ENCODE peak calls at places on chromosomes 13 and 19, in nine cellular contexts. One of them, this sample, is unnamed.

GRCh38 chr13:58712191-58712590 is 1080.6 kb downstream of the PCDH17 start:
- DNase-seq in effector memory CD4-positive, alpha-beta T cell: no peak
- DNase-seq in mesenteric fat pad: no peak
- DNase-seq in transverse colon: no peak
- DNase-seq in stimulated activated CD4-positive, alpha-beta T cell treated with anti-CD3 and anti-CD28 coated beads, TNF-alpha, amount 100 ng/mL, for 1 hour: no peak
- DNase-seq in omental fat pad: no peak
- DNase-seq in SK-N-SH: no peak
- DNase-seq in hypothalamus: no peak
- DNase-seq in heart right ventricle: no peak
- DNase-seq in this sample: no peak

GRCh38 chr13:113918981-113919646 is 54.8 kb downstream of the C13orf46 start:
- DNase-seq in heart right ventricle: no peak
- DNase-seq in hypothalamus: no peak
- DNase-seq in omental fat pad: no peak
- DNase-seq in mesenteric fat pad: peak; percentile 79
- DNase-seq in SK-N-SH: no peak
- DNase-seq in effector memory CD4-positive, alpha-beta T cell: no peak
- DNase-seq in transverse colon: no peak
- DNase-seq in stimulated activated CD4-positive, alpha-beta T cell treated with anti-CD3 and anti-CD28 coated beads, TNF-alpha, amount 100 ng/mL, for 1 hour: no peak
- DNase-seq in this sample: peak; percentile 68

GRCh38 chr19:50003810-50004419 is 21.3 kb downstream of the VRK3 start:
- DNase-seq in hypothalamus: no peak
- DNase-seq in omental fat pad: no peak
- DNase-seq in heart right ventricle: peak; percentile 16
- DNase-seq in mesenteric fat pad: no peak
- DNase-seq in SK-N-SH: no peak
- DNase-seq in stimulated activated CD4-positive, alpha-beta T cell treated with anti-CD3 and anti-CD28 coated beads, TNF-alpha, amount 100 ng/mL, for 1 hour: no peak
- DNase-seq in transverse colon: peak; percentile 15
- DNase-seq in effector memory CD4-positive, alpha-beta T cell: no peak
- DNase-seq in this sample: no peak

GRCh38 chr19:18477974-18478373 is 40.0 kb upstream of the ISYNA1 start:
- DNase-seq in stimulated activated CD4-positive, alpha-beta T cell treated with anti-CD3 and anti-CD28 coated beads, TNF-alpha, amount 100 ng/mL, for 1 hour: no peak
- DNase-seq in omental fat pad: no peak
- DNase-seq in mesenteric fat pad: no peak
- DNase-seq in transverse colon: no peak
- DNase-seq in heart right ventricle: no peak
- DNase-seq in effector memory CD4-positive, alpha-beta T cell: no peak
- DNase-seq in hypothalamus: no peak
- DNase-seq in SK-N-SH: no peak
- DNase-seq in this sample: no peak

GRCh38 chr13:87907202-87907601 is 236.0 kb downstream of the SLITRK5 start:
- DNase-seq in omental fat pad: no peak
- DNase-seq in effector memory CD4-positive, alpha-beta T cell: no peak
- DNase-seq in heart right ventricle: no peak
- DNase-seq in SK-N-SH: no peak
- DNase-seq in hypothalamus: no peak
- DNase-seq in stimulated activated CD4-positive, alpha-beta T cell treated with anti-CD3 and anti-CD28 coated beads, TNF-alpha, amount 100 ng/mL, for 1 hour: no peak
- DNase-seq in mesenteric fat pad: no peak
- DNase-seq in transverse colon: no peak
- DNase-seq in this sample: no peak

GRCh38 chr19:46862974-46863632 is 2.3 kb downstream of the ARHGAP35 start:
- DNase-seq in SK-N-SH: no peak
- DNase-seq in transverse colon: no peak
- DNase-seq in omental fat pad: no peak
- DNase-seq in effector memory CD4-positive, alpha-beta T cell: no peak
- DNase-seq in hypothalamus: no peak
- DNase-seq in mesenteric fat pad: peak; percentile 20
- DNase-seq in stimulated activated CD4-positive, alpha-beta T cell treated with anti-CD3 and anti-CD28 coated beads, TNF-alpha, amount 100 ng/mL, for 1 hour: no peak
- DNase-seq in heart right ventricle: no peak
- DNase-seq in this sample: no peak

GRCh38 chr13:95258619-95259194 is 42.5 kb downstream of the ABCC4 start:
- DNase-seq in effector memory CD4-positive, alpha-beta T cell: no peak
- DNase-seq in SK-N-SH: no peak
- DNase-seq in omental fat pad: no peak
- DNase-seq in heart right ventricle: no peak
- DNase-seq in transverse colon: no peak
- DNase-seq in hypothalamus: no peak
- DNase-seq in mesenteric fat pad: no peak
- DNase-seq in stimulated activated CD4-positive, alpha-beta T cell treated with anti-CD3 and anti-CD28 coated beads, TNF-alpha, amount 100 ng/mL, for 1 hour: no peak
- DNase-seq in this sample: no peak

GRCh38 chr19:17796013-17796837 is 1.3 kb downstream of the B3GNT3 start:
- DNase-seq in heart right ventricle: no peak
- DNase-seq in mesenteric fat pad: no peak
- DNase-seq in effector memory CD4-positive, alpha-beta T cell: no peak
- DNase-seq in omental fat pad: no peak
- DNase-seq in SK-N-SH: no peak
- DNase-seq in transverse colon: peak; percentile 87
- DNase-seq in stimulated activated CD4-positive, alpha-beta T cell treated with anti-CD3 and anti-CD28 coated beads, TNF-alpha, amount 100 ng/mL, for 1 hour: no peak
- DNase-seq in hypothalamus: no peak
- DNase-seq in this sample: no peak

GRCh38 chr13:104987621-104988020 is 1547.8 kb downstream of the EFNB2 start:
- DNase-seq in SK-N-SH: no peak
- DNase-seq in omental fat pad: no peak
- DNase-seq in mesenteric fat pad: no peak
- DNase-seq in effector memory CD4-positive, alpha-beta T cell: no peak
- DNase-seq in stimulated activated CD4-positive, alpha-beta T cell treated with anti-CD3 and anti-CD28 coated beads, TNF-alpha, amount 100 ng/mL, for 1 hour: no peak
- DNase-seq in transverse colon: no peak
- DNase-seq in heart right ventricle: no peak
- DNase-seq in hypothalamus: no peak
- DNase-seq in this sample: no peak

GRCh38 chr19:56690668-56691067 is 19.1 kb upstream of the ZNF835 start:
- DNase-seq in transverse colon: no peak
- DNase-seq in heart right ventricle: no peak
- DNase-seq in mesenteric fat pad: no peak
- DNase-seq in effector memory CD4-positive, alpha-beta T cell: no peak
- DNase-seq in SK-N-SH: no peak
- DNase-seq in omental fat pad: no peak
- DNase-seq in stimulated activated CD4-positive, alpha-beta T cell treated with anti-CD3 and anti-CD28 coated beads, TNF-alpha, amount 100 ng/mL, for 1 hour: no peak
- DNase-seq in hypothalamus: no peak
- DNase-seq in this sample: no peak

GRCh38 chr13:27774169-27774568 is 18.1 kb upstream of the GSX1 start:
- DNase-seq in mesenteric fat pad: no peak
- DNase-seq in heart right ventricle: no peak
- DNase-seq in SK-N-SH: no peak
- DNase-seq in omental fat pad: no peak
- DNase-seq in transverse colon: no peak
- DNase-seq in hypothalamus: no peak
- DNase-seq in stimulated activated CD4-positive, alpha-beta T cell treated with anti-CD3 and anti-CD28 coated beads, TNF-alpha, amount 100 ng/mL, for 1 hour: no peak
- DNase-seq in effector memory CD4-positive, alpha-beta T cell: no peak
- DNase-seq in this sample: no peak

GRCh38 chr13:78430166-78430791 is 173.1 kb downstream of the POU4F1 start:
- DNase-seq in SK-N-SH: no peak
- DNase-seq in effector memory CD4-positive, alpha-beta T cell: no peak
- DNase-seq in transverse colon: no peak
- DNase-seq in stimulated activated CD4-positive, alpha-beta T cell treated with anti-CD3 and anti-CD28 coated beads, TNF-alpha, amount 100 ng/mL, for 1 hour: no peak
- DNase-seq in hypothalamus: no peak
- DNase-seq in heart right ventricle: no peak
- DNase-seq in mesenteric fat pad: no peak
- DNase-seq in omental fat pad: no peak
- DNase-seq in this sample: no peak

GRCh38 chr19:29294343-29294811 is 81.4 kb upstream of the UQCRFS1 start:
- DNase-seq in stimulated activated CD4-positive, alpha-beta T cell treated with anti-CD3 and anti-CD28 coated beads, TNF-alpha, amount 100 ng/mL, for 1 hour: no peak
- DNase-seq in omental fat pad: no peak
- DNase-seq in heart right ventricle: no peak
- DNase-seq in transverse colon: no peak
- DNase-seq in effector memory CD4-positive, alpha-beta T cell: no peak
- DNase-seq in SK-N-SH: no peak
- DNase-seq in hypothalamus: no peak
- DNase-seq in mesenteric fat pad: no peak
- DNase-seq in this sample: no peak

GRCh38 chr13:49869514-49869913 is 66.6 kb downstream of the SPRYD7 start:
- DNase-seq in heart right ventricle: no peak
- DNase-seq in omental fat pad: no peak
- DNase-seq in SK-N-SH: peak; percentile 43
- DNase-seq in mesenteric fat pad: no peak
- DNase-seq in stimulated activated CD4-positive, alpha-beta T cell treated with anti-CD3 and anti-CD28 coated beads, TNF-alpha, amount 100 ng/mL, for 1 hour: no peak
- DNase-seq in effector memory CD4-positive, alpha-beta T cell: no peak
- DNase-seq in hypothalamus: no peak
- DNase-seq in transverse colon: no peak
- DNase-seq in this sample: no peak

GRCh38 chr19:22784051-22784450 is at the start of gene ZNF99:
- DNase-seq in heart right ventricle: peak; percentile 87
- DNase-seq in hypothalamus: peak; percentile 54
- DNase-seq in transverse colon: no peak
- DNase-seq in SK-N-SH: no peak
- DNase-seq in effector memory CD4-positive, alpha-beta T cell: no peak
- DNase-seq in stimulated activated CD4-positive, alpha-beta T cell treated with anti-CD3 and anti-CD28 coated beads, TNF-alpha, amount 100 ng/mL, for 1 hour: no peak
- DNase-seq in mesenteric fat pad: no peak
- DNase-seq in omental fat pad: peak; percentile 42
- DNase-seq in this sample: no peak

GRCh38 chr13:21240586-21240985 is 64.1 kb downstream of the MRPL57 start:
- DNase-seq in omental fat pad: no peak
- DNase-seq in transverse colon: no peak
- DNase-seq in mesenteric fat pad: no peak
- DNase-seq in SK-N-SH: no peak
- DNase-seq in hypothalamus: no peak
- DNase-seq in effector memory CD4-positive, alpha-beta T cell: no peak
- DNase-seq in heart right ventricle: no peak
- DNase-seq in stimulated activated CD4-positive, alpha-beta T cell treated with anti-CD3 and anti-CD28 coated beads, TNF-alpha, amount 100 ng/mL, for 1 hour: no peak
- DNase-seq in this sample: no peak

GRCh38 chr19:48746738-48747575 is at the start of gene IZUMO1:
- DNase-seq in omental fat pad: peak; percentile 70
- DNase-seq in stimulated activated CD4-positive, alpha-beta T cell treated with anti-CD3 and anti-CD28 coated beads, TNF-alpha, amount 100 ng/mL, for 1 hour: no peak
- DNase-seq in transverse colon: peak; percentile 57
- DNase-seq in mesenteric fat pad: no peak
- DNase-seq in heart right ventricle: peak; percentile 94
- DNase-seq in hypothalamus: peak; percentile 70
- DNase-seq in SK-N-SH: peak; percentile 89
- DNase-seq in effector memory CD4-positive, alpha-beta T cell: no peak
- DNase-seq in this sample: no peak

GRCh38 chr13:98478134-98479129 is 98.5 kb downstream of the STK24 start:
- DNase-seq in omental fat pad: no peak
- DNase-seq in hypothalamus: no peak
- DNase-seq in transverse colon: no peak
- DNase-seq in SK-N-SH: peak; percentile 56
- DNase-seq in stimulated activated CD4-positive, alpha-beta T cell treated with anti-CD3 and anti-CD28 coated beads, TNF-alpha, amount 100 ng/mL, for 1 hour: no peak
- DNase-seq in heart right ventricle: no peak
- DNase-seq in mesenteric fat pad: no peak
- DNase-seq in effector memory CD4-positive, alpha-beta T cell: peak; percentile 43
- DNase-seq in this sample: no peak

GRCh38 chr19:33235269-33235995 is 9.8 kb upstream of the SLC7A10 start:
- DNase-seq in heart right ventricle: peak; percentile 71
- DNase-seq in transverse colon: peak; percentile 87
- DNase-seq in mesenteric fat pad: no peak
- DNase-seq in SK-N-SH: peak; percentile 91
- DNase-seq in omental fat pad: peak; percentile 97
- DNase-seq in effector memory CD4-positive, alpha-beta T cell: peak; percentile 56
- DNase-seq in hypothalamus: peak; percentile 56
- DNase-seq in stimulated activated CD4-positive, alpha-beta T cell treated with anti-CD3 and anti-CD28 coated beads, TNF-alpha, amount 100 ng/mL, for 1 hour: peak; percentile 35
- DNase-seq in this sample: peak; percentile 86

GRCh38 chr13:114153485-114154080 is 21.2 kb upstream of the RASA3 start:
- DNase-seq in mesenteric fat pad: no peak
- DNase-seq in SK-N-SH: no peak
- DNase-seq in stimulated activated CD4-positive, alpha-beta T cell treated with anti-CD3 and anti-CD28 coated beads, TNF-alpha, amount 100 ng/mL, for 1 hour: no peak
- DNase-seq in hypothalamus: no peak
- DNase-seq in heart right ventricle: no peak
- DNase-seq in omental fat pad: no peak
- DNase-seq in transverse colon: no peak
- DNase-seq in effector memory CD4-positive, alpha-beta T cell: no peak
- DNase-seq in this sample: no peak

GRCh38 chr19:18046066-18046718 is 38.2 kb downstream of the ARRDC2 start:
- DNase-seq in stimulated activated CD4-positive, alpha-beta T cell treated with anti-CD3 and anti-CD28 coated beads, TNF-alpha, amount 100 ng/mL, for 1 hour: no peak
- DNase-seq in omental fat pad: peak; percentile 32
- DNase-seq in transverse colon: peak; percentile 15
- DNase-seq in heart right ventricle: no peak
- DNase-seq in mesenteric fat pad: no peak
- DNase-seq in hypothalamus: no peak
- DNase-seq in SK-N-SH: no peak
- DNase-seq in effector memory CD4-positive, alpha-beta T cell: no peak
- DNase-seq in this sample: no peak

This sample was measured in type B pancreatic cell.